ENCODE peak calls at places on chromosomes 13 and 19, in five cellular contexts. One of them, this sample, is unnamed. For H3K4me1, the result is how much of the 10 kb centered on the place peaks cover.

GRCh38 chr13:68715651-68716050 is 1392.0 kb upstream of the ATXN8OS start:
- DNase-seq in cardiac muscle cell: no peak
- DNase-seq in tibial artery: no peak
- DNase-seq in pancreas: no peak
- DNase-seq in sigmoid colon: no peak
- DNase-seq in this sample: no peak

GRCh38 chr19:53671621-53672111 is 39.9 kb downstream of the DPRX start:
- DNase-seq in pancreas: no peak
- DNase-seq in cardiac muscle cell: no peak
- DNase-seq in sigmoid colon: no peak
- DNase-seq in tibial artery: no peak
- DNase-seq in this sample: no peak

GRCh38 chr13:111474136-111475002 is 153.9 kb downstream of the TEX29 start:
- DNase-seq in tibial artery: no peak
- DNase-seq in pancreas: peak
- DNase-seq in sigmoid colon: no peak
- DNase-seq in cardiac muscle cell: peak
- DNase-seq in this sample: no peak

GRCh38 chr13:98785405-98785804 is 32.9 kb upstream of the SLC15A1 start:
- DNase-seq in cardiac muscle cell: no peak
- DNase-seq in pancreas: no peak
- DNase-seq in tibial artery: no peak
- DNase-seq in sigmoid colon: no peak
- DNase-seq in this sample: no peak

GRCh38 chr19:5138606-5139594 is 170.0 kb downstream of the KDM4B start:
- DNase-seq in cardiac muscle cell: peak
- DNase-seq in pancreas: no peak
- DNase-seq in tibial artery: no peak
- DNase-seq in sigmoid colon: no peak
- DNase-seq in this sample: peak

GRCh38 chr19:6833166-6833790 is 54.1 kb upstream of the ADGRE1 start:
- DNase-seq in pancreas: no peak
- DNase-seq in tibial artery: no peak
- DNase-seq in cardiac muscle cell: no peak
- DNase-seq in sigmoid colon: no peak
- DNase-seq in this sample: no peak

GRCh38 chr19:47176071-47176626 is 45.5 kb downstream of the SAE1 start:
- DNase-seq in pancreas: no peak
- DNase-seq in sigmoid colon: no peak
- DNase-seq in tibial artery: no peak
- DNase-seq in cardiac muscle cell: peak
- DNase-seq in this sample: no peak

GRCh38 chr13:102707465-102707864 is 12.6 kb upstream of the METTL21C start:
- DNase-seq in sigmoid colon: no peak
- DNase-seq in pancreas: no peak
- DNase-seq in cardiac muscle cell: peak
- DNase-seq in tibial artery: no peak
- DNase-seq in this sample: no peak

GRCh38 chr19:46442808-46443450 is 14.2 kb upstream of the PNMA8C start:
- DNase-seq in pancreas: peak
- DNase-seq in sigmoid colon: no peak
- DNase-seq in tibial artery: no peak
- DNase-seq in cardiac muscle cell: peak
- DNase-seq in this sample: no peak

GRCh38 chr13:75421133-75421532 is 60.8 kb downstream of the TBC1D4 start:
- DNase-seq in tibial artery: no peak
- DNase-seq in pancreas: no peak
- DNase-seq in sigmoid colon: no peak
- DNase-seq in cardiac muscle cell: no peak
- DNase-seq in this sample: no peak

GRCh38 chr13:21344662-21345176 is 114.4 kb downstream of the ZDHHC20 start:
- DNase-seq in pancreas: no peak
- DNase-seq in tibial artery: no peak
- DNase-seq in sigmoid colon: no peak
- DNase-seq in cardiac muscle cell: no peak
- DNase-seq in this sample: no peak

GRCh38 chr13:73231456-73231855 is 172.7 kb downstream of the KLF5 start:
- DNase-seq in cardiac muscle cell: no peak
- DNase-seq in sigmoid colon: no peak
- DNase-seq in tibial artery: no peak
- DNase-seq in pancreas: no peak
- DNase-seq in this sample: no peak

GRCh38 chr19:29784598-29785223 is 27.1 kb upstream of the CCNE1 start:
- DNase-seq in cardiac muscle cell: no peak
- DNase-seq in tibial artery: no peak
- DNase-seq in pancreas: no peak
- DNase-seq in sigmoid colon: no peak
- DNase-seq in this sample: no peak

GRCh38 chr19:29321116-29321515 is 108.2 kb upstream of the UQCRFS1 start:
- DNase-seq in cardiac muscle cell: no peak
- DNase-seq in tibial artery: no peak
- DNase-seq in pancreas: no peak
- DNase-seq in sigmoid colon: peak
- DNase-seq in this sample: no peak

GRCh38 chr13:111031531-111031961 is 83.6 kb upstream of the ARHGEF7 start:
- DNase-seq in tibial artery: no peak
- DNase-seq in sigmoid colon: no peak
- DNase-seq in pancreas: no peak
- DNase-seq in cardiac muscle cell: peak
- DNase-seq in this sample: no peak

GRCh38 chr19:33310606-33311325 is 8.4 kb upstream of the CEBPA start:
- DNase-seq in cardiac muscle cell: no peak
- DNase-seq in pancreas: peak
- DNase-seq in sigmoid colon: no peak
- DNase-seq in tibial artery: no peak
- DNase-seq in this sample: no peak

GRCh38 chr19:44282846-44283245 is 22.0 kb downstream of the ZNF235 start:
- DNase-seq in sigmoid colon: no peak
- DNase-seq in cardiac muscle cell: no peak
- DNase-seq in pancreas: no peak
- DNase-seq in tibial artery: no peak
- DNase-seq in this sample: no peak

GRCh38 chr13:30892966-30893365 is 13.1 kb upstream of the MEDAG start:
- DNase-seq in cardiac muscle cell: peak
- DNase-seq in tibial artery: peak
- DNase-seq in sigmoid colon: no peak
- DNase-seq in pancreas: no peak
- DNase-seq in this sample: no peak

GRCh38 chr13:73989244-73989843 is 144.9 kb downstream of the KLF12 start:
- DNase-seq in sigmoid colon: no peak
- DNase-seq in pancreas: no peak
- DNase-seq in cardiac muscle cell: no peak
- DNase-seq in tibial artery: no peak
- DNase-seq in this sample: no peak

GRCh38 chr13:69280399-69280798 is 827.2 kb upstream of the ATXN8OS start:
- DNase-seq in cardiac muscle cell: no peak
- DNase-seq in pancreas: no peak
- DNase-seq in sigmoid colon: no peak
- DNase-seq in tibial artery: no peak
- DNase-seq in this sample: no peak

GRCh38 chr13:109096101-109096500 is 466.7 kb downstream of the MYO16 start:
- DNase-seq in sigmoid colon: no peak
- DNase-seq in cardiac muscle cell: no peak
- DNase-seq in pancreas: no peak
- DNase-seq in tibial artery: no peak
- DNase-seq in this sample: no peak

GRCh38 chr19:2495651-2496316 is 19.9 kb downstream of the GADD45B start:
- DNase-seq in pancreas: no peak
- DNase-seq in tibial artery: no peak
- DNase-seq in sigmoid colon: peak
- DNase-seq in cardiac muscle cell: peak
- DNase-seq in this sample: no peak

GRCh38 chr19:7550987-7551761 is 15.7 kb downstream of the PNPLA6 start:
- DNase-seq in pancreas: peak
- DNase-seq in tibial artery: peak
- DNase-seq in sigmoid colon: peak
- DNase-seq in cardiac muscle cell: peak
- DNase-seq in this sample: no peak

GRCh38 chr13:86108334-86108733 is 309.1 kb upstream of the SLITRK6 start:
- DNase-seq in pancreas: no peak
- DNase-seq in cardiac muscle cell: no peak
- DNase-seq in sigmoid colon: no peak
- DNase-seq in tibial artery: no peak
- DNase-seq in this sample: no peak

GRCh38 chr13:39415403-39415802 is 187.6 kb downstream of the LHFPL6 start:
- DNase-seq in cardiac muscle cell: peak
- DNase-seq in pancreas: peak
- DNase-seq in tibial artery: peak
- DNase-seq in sigmoid colon: peak
- DNase-seq in this sample: peak

DNA sequence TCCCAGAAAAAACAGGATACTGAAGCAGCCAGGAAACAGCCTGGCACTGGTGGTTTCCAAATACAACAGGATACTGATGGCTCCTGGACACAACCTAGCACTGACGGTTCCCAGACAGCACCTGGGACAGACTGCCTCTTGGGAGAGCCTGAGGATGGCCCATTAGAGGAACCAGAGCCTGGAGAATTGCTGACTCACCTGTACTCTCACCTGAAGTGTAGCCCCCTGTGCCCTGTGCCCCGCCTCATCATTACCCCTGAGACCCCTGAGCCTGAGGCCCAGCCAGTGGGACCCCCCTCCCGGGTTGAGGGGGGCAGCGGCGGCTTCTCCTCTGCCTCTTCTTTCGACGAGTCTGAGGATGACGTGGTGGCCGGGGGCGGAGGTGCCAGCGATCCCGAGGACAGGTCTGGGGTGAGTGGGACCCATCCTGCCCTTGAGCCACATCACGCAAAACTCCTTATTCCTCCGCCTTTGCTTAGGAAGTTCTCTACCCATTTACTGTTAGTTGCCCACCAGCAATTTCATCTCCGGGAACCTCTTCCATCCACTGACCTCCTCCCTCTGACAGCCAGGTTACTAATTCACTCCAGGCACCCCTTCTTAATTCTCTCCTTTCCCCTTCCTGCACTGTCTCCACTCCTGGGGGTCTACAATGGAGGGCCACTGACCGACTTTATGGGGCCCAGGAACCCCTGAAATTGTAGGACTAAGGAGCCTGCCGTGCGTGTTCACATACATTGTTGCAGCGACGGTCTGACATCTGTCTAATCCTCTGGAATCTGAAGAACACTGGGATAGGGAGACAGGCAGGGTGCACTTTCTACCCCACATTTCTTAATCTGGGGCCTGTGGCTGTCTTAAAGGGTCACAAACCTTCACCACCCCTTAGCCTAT is 1.2 kb downstream of the ITPKC start:
- DNase-seq in cardiac muscle cell: peak
- DNase-seq in tibial artery: peak
- DNase-seq in pancreas: peak
- DNase-seq in sigmoid colon: no peak
- DNase-seq in this sample: no peak
- H3K4me1 ChIP-seq in cardiac muscle cell: under half
- H3K4me1 ChIP-seq in tibial artery: half or more
- H3K4me1 ChIP-seq in pancreas: under half
- H3K4me1 ChIP-seq in sigmoid colon: half or more
- H3K4me1 ChIP-seq in this sample: under half

GRCh38 chr19:16400911-16401675 is 70.7 kb downstream of the EPS15L1 start:
- DNase-seq in pancreas: no peak
- DNase-seq in tibial artery: peak
- DNase-seq in sigmoid colon: no peak
- DNase-seq in cardiac muscle cell: no peak
- DNase-seq in this sample: no peak

GRCh38 chr19:16403151-16403977 is 68.4 kb downstream of the EPS15L1 start:
- DNase-seq in sigmoid colon: peak
- DNase-seq in pancreas: no peak
- DNase-seq in tibial artery: no peak
- DNase-seq in cardiac muscle cell: no peak
- DNase-seq in this sample: no peak

GRCh38 chr19:16404396-16404795 is 67.4 kb downstream of the EPS15L1 start:
- DNase-seq in sigmoid colon: no peak
- DNase-seq in tibial artery: no peak
- DNase-seq in cardiac muscle cell: no peak
- DNase-seq in pancreas: no peak
- DNase-seq in this sample: no peak

GRCh38 chr19:16405091-16405490 is 66.7 kb downstream of the EPS15L1 start:
- DNase-seq in pancreas: no peak
- DNase-seq in tibial artery: no peak
- DNase-seq in cardiac muscle cell: no peak
- DNase-seq in sigmoid colon: no peak
- DNase-seq in this sample: no peak

DNA sequence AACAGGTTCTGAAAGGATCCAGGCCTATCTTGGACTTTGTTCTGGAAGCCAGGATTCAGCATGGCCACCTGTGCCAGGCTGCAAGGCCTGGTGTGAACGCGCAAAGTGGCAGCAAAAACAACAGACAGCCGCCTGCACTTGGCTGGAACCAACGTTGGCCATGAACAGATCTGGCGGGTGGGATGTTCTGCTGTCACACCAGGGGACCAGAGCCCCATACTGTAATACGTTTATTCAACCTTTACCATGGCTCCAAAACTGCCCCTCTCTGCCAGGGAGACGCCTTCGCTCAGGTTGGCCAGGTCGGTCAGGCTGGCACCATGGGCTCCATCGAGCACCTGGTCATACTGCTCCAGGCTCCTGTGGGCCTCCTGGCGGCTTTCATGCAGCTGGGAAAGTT is 69.7 kb downstream of the EPS15L1 start:
- DNase-seq in tibial artery: no peak
- DNase-seq in sigmoid colon: no peak
- DNase-seq in cardiac muscle cell: no peak
- DNase-seq in pancreas: no peak
- DNase-seq in this sample: no peak
- TF ChIP-seq CTCF in tibial artery: no peak
- TF ChIP-seq CTCF in sigmoid colon: no peak
- TF ChIP-seq CTCF in cardiac muscle cell: no peak
- TF ChIP-seq CTCF in pancreas: no peak
- TF ChIP-seq CTCF in this sample: no peak

DNA sequence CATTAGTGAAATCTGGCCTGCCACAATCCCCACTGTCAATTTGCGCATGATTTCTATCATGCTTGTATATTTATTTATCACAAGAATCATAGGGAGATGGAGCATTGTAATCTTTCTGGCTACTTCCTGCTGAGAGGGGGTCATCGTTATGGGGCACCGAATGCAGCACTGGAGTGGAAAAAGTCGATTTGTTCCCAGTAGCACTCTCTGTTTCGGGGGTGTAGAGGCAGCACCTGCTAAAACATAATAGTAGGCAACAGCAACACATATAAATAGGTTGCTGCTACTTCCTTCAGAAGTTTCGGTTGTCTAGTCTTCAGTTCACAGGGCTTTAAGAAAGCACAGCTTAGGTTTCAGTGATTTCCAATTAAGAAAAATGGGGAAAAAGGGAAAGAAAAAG is 23.4 kb upstream of the CEACAM21 start:
- DNase-seq in cardiac muscle cell: no peak
- DNase-seq in sigmoid colon: no peak
- DNase-seq in pancreas: no peak
- DNase-seq in tibial artery: no peak
- DNase-seq in this sample: no peak
- H3K4me3 ChIP-seq in cardiac muscle cell: no peak
- H3K4me3 ChIP-seq in sigmoid colon: no peak
- H3K4me3 ChIP-seq in pancreas: no peak
- H3K4me3 ChIP-seq in tibial artery: no peak
- H3K4me3 ChIP-seq in this sample: no peak

DNA sequence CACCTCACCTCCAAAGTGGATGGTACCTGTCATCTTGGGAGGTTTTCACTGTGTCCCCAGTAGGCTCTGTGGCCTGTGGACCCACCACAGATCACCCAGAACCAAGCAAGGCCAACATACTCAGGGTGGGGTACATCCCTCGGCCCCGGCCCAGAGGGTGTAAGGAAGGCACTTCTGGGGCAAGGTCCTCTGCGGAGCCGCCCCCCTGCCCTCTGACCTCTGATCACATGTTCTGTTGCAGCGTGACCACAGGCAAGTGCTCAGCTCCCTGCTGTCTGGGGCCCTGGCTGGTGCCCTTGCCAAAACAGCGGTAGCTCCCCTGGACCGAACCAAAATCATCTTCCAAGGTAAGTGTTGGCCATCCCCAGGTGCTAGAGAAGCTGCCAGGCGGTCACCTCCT is 36.7 kb downstream of the TMEM161A start:
- DNase-seq in tibial artery: no peak
- DNase-seq in cardiac muscle cell: no peak
- DNase-seq in pancreas: no peak
- DNase-seq in sigmoid colon: no peak
- DNase-seq in this sample: peak
- H3K4me1 ChIP-seq in tibial artery: under half
- H3K4me1 ChIP-seq in cardiac muscle cell: under half
- H3K4me1 ChIP-seq in pancreas: under half
- H3K4me1 ChIP-seq in sigmoid colon: under half
- H3K4me1 ChIP-seq in this sample: under half